ENCODE peak calls at places on chromosome 18, in eight cellular contexts. R is stimulated activated CD4-positive, alpha-beta T cell treated with anti-CD3 and anti-CD28 coated beads, TNF-alpha, amount 100 ng/mL, for 48 hours; P is mucosa of gallbladder; N is M059J; X is T-helper 9 cell; Y is NCI-H1105; K is NCI-H510A treated with DMSO at 0.1 percent for 48 hours; H is CD4-positive, alpha-beta memory T cell. J is an unnamed sample.

GRCh38 chr18:5145168-5145857 is 51.7 kb downstream of the AKAIN1 start:
- DNase-seq in N (no peak), Y (no peak), K (no peak), P (no peak), H (no peak), R (no peak), X (no peak), J (no peak)

GRCh38 chr18:44682181-44682870 is 1.6 kb downstream of the SETBP1 start:
- DNase-seq in X (no peak), N (peak; percentile 12), R (no peak), H (no peak), K (peak; percentile 31), P (no peak), Y (no peak), J (no peak)

GRCh38 chr18:9615973-9616559 is 1.7 kb upstream of the PPP4R1 start:
- DNase-seq in R (no peak), X (no peak), P (no peak), N (peak; percentile 65), K (no peak), H (no peak), Y (no peak), J (no peak)

GRCh38 chr18:34866739-34867138 is 156.6 kb downstream of the DTNA start:
- DNase-seq in X (no peak), H (no peak), R (no peak), Y (no peak), N (no peak), K (no peak), P (no peak), J (no peak)

GRCh38 chr18:70195852-70196434 is 9.5 kb downstream of the RTTN start:
- DNase-seq in X (no peak), N (peak; percentile 53), H (peak; percentile 22), P (peak; percentile 20), Y (peak; percentile 20), R (no peak), K (peak; percentile 48), J (no peak)

GRCh38 chr18:34710430-34711386 is 610 bp downstream of the DTNA start:
- DNase-seq in P (no peak), H (no peak), N (peak; percentile 42), R (no peak), Y (peak; percentile 49), X (no peak), K (peak; percentile 92), J (no peak)

GRCh38 chr18:42586603-42587002 is 528.9 kb downstream of the RIT2 start:
- DNase-seq in K (peak; percentile 82), P (no peak), Y (no peak), N (no peak), X (no peak), H (no peak), R (no peak), J (no peak)

GRCh38 chr18:57353940-57354461 is 1.6 kb downstream of the ST8SIA3 start:
- DNase-seq in K (peak; percentile 74), P (peak; percentile 50), R (no peak), Y (peak; percentile 54), N (no peak), H (no peak), X (no peak), J (no peak)

GRCh38 chr18:55861266-55861665 is 273.3 kb upstream of the TCF4 start:
- DNase-seq in R (no peak), Y (no peak), N (peak; percentile 53), K (no peak), P (no peak), X (no peak), H (no peak), J (no peak)

GRCh38 chr18:68997845-68998244 is 200.0 kb downstream of the CCDC102B start:
- DNase-seq in K (no peak), H (no peak), Y (no peak), X (no peak), P (no peak), R (no peak), N (no peak), J (no peak)

GRCh38 chr18:647304-647703 is 10.1 kb upstream of the TYMS start:
- DNase-seq in H (no peak), X (no peak), N (no peak), R (no peak), P (no peak), K (no peak), Y (no peak), J (no peak)

GRCh38 chr18:49716035-49716434 is 97.3 kb downstream of the ACAA2 start:
- DNase-seq in P (peak; percentile 10), H (no peak), N (no peak), K (peak; percentile 2), Y (no peak), X (no peak), R (no peak), J (no peak)

GRCh38 chr18:9743200-9744016 is 35.3 kb downstream of the RAB31 start:
- DNase-seq in H (no peak), X (no peak), P (no peak), R (no peak), K (no peak), Y (no peak), N (peak; percentile 99), J (no peak)

GRCh38 chr18:23716516-23716915 is 27.3 kb downstream of the LAMA3 start:
- DNase-seq in Y (no peak), P (no peak), K (no peak), R (no peak), X (no peak), H (no peak), N (peak; percentile 86), J (no peak)

GRCh38 chr18:29185801-29186200 is 1008.9 kb upstream of the CDH2 start:
- DNase-seq in K (no peak), Y (no peak), R (no peak), N (no peak), X (no peak), H (no peak), P (no peak), J (no peak)

GRCh38 chr18:13242797-13243196 is 24.2 kb downstream of the LDLRAD4 start:
- DNase-seq in X (no peak), K (no peak), N (no peak), Y (no peak), P (no peak), R (no peak), H (no peak), J (no peak)

GRCh38 chr18:42290318-42291307 is 335.6 kb downstream of the PIK3C3 start:
- DNase-seq in R (no peak), Y (no peak), X (no peak), N (no peak), K (no peak), H (no peak), P (no peak), J (no peak)

GRCh38 chr18:8389391-8390340 is 219.6 kb upstream of the RAB12 start:
- DNase-seq in K (peak; percentile 78), N (peak; percentile 68), H (no peak), P (peak; percentile 62), R (no peak), Y (peak; percentile 5), X (peak; percentile 28), J (peak; percentile 75)

GRCh38 chr18:24078391-24078790 is 60.5 kb upstream of the CABYR start:
- DNase-seq in K (no peak), N (no peak), R (no peak), H (no peak), Y (no peak), P (no peak), X (no peak), J (no peak)

GRCh38 chr18:79585395-79586370 is 93.9 kb upstream of the CTDP1 start:
- DNase-seq in P (no peak), H (no peak), X (no peak), Y (no peak), N (no peak), R (no peak), K (no peak), J (no peak)

GRCh38 chr18:58405107-58405898 is 223.6 kb downstream of the ALPK2 start:
- DNase-seq in H (no peak), P (no peak), Y (no peak), R (no peak), N (no peak), K (no peak), X (no peak), J (no peak)

GRCh38 chr18:11741505-11742145 is 52.6 kb downstream of the GNAL start:
- DNase-seq in X (no peak), H (no peak), P (no peak), N (peak; percentile 14), Y (no peak), R (no peak), K (peak; percentile 16), J (no peak)

GRCh38 chr18:48236822-48237221 is 172.4 kb downstream of the ZBTB7C start:
- DNase-seq in H (no peak), K (no peak), Y (no peak), X (no peak), R (no peak), P (no peak), N (no peak), J (no peak)

GRCh38 chr18:23619388-23619873 is 33.1 kb upstream of the NPC1 start:
- DNase-seq in X (no peak), P (no peak), K (no peak), N (peak; percentile 35), Y (no peak), H (peak; percentile 5), R (no peak), J (no peak)

GRCh38 chr18:49666045-49666444 is 104.2 kb downstream of the LIPG start:
- DNase-seq in Y (no peak), H (no peak), P (no peak), X (no peak), N (peak; percentile 46), K (no peak), R (no peak), J (no peak)

J was measured in lung.